ENCODE peak calls at places on chromosome X, in ten cellular contexts. S, I, Y, Q, P, Z, J, B, E and U are unnamed samples.

GRCh38 chrX:151920530-151920929 is 7.8 kb downstream of the MAGEA4 start:
- DNase-seq in S (no peak), I (no peak), Y (no peak), Q (no peak), P (no peak), Z (no peak), J (no peak), B (no peak), E (no peak), U (no peak)

GRCh38 chrX:149365552-149365951 is 139.6 kb downstream of the IDS start:
- DNase-seq in S (no peak), I (no peak), Y (no peak), Q (no peak), P (no peak), Z (no peak), J (no peak), B (no peak), E (no peak), U (no peak)

GRCh38 chrX:56564182-56564885 is 907 bp downstream of the UBQLN2 start:
- DNase-seq in S (peak), I (peak), Y (no peak), Q (peak), P (no peak), Z (no peak), J (no peak), B (peak), E (peak), U (peak)

GRCh38 chrX:123504047-123504446 is 228.8 kb downstream of the THOC2 start:
- DNase-seq in S (no peak), I (no peak), Y (no peak), Q (no peak), P (no peak), Z (no peak), J (no peak), B (peak), E (no peak), U (no peak)

GRCh38 chrX:47030339-47030738 is 47.9 kb upstream of the RGN start:
- DNase-seq in S (no peak), I (peak), Y (peak), Q (no peak), P (no peak), Z (no peak), J (peak), B (peak), E (peak), U (no peak)

GRCh38 chrX:71938371-71938770 is 27.7 kb downstream of the NHSL2 start:
- DNase-seq in S (no peak), I (no peak), Y (no peak), Q (no peak), P (no peak), Z (no peak), J (no peak), B (peak), E (no peak), U (no peak)

GRCh38 chrX:2967998-2968909 is 38.1 kb upstream of the ARSH start:
- DNase-seq in S (peak), I (no peak), Y (no peak), Q (no peak), P (no peak), Z (no peak), J (no peak), B (peak), E (no peak), U (no peak)

GRCh38 chrX:106791495-106791894 is 11.0 kb upstream of the TBC1D8B start:
- DNase-seq in S (no peak), I (no peak), Y (no peak), Q (no peak), P (no peak), Z (no peak), J (no peak), B (no peak), E (peak), U (no peak)

GRCh38 chrX:133994576-133994975 is 9.2 kb upstream of the GPC3 start:
- DNase-seq in S (no peak), I (no peak), Y (no peak), Q (no peak), P (no peak), Z (no peak), J (no peak), B (no peak), E (no peak), U (no peak)

GRCh38 chrX:36334508-36335015 is 415.0 kb downstream of the CFAP47 start:
- DNase-seq in S (no peak), I (no peak), Y (no peak), Q (no peak), P (no peak), Z (no peak), J (no peak), B (no peak), E (no peak), U (no peak)

GRCh38 chrX:134453631-134454030 is 6.3 kb upstream of the HPRT1 start:
- DNase-seq in S (peak), I (no peak), Y (no peak), Q (no peak), P (no peak), Z (no peak), J (no peak), B (no peak), E (no peak), U (no peak)

GRCh38 chrX:21905209-21905735 is 35.2 kb upstream of the SMS start:
- DNase-seq in S (no peak), I (no peak), Y (no peak), Q (no peak), P (no peak), Z (no peak), J (no peak), B (no peak), E (no peak), U (no peak)

GRCh38 chrX:154607370-154607769 is 11.7 kb downstream of the CTAG1B start:
- DNase-seq in S (no peak), I (peak), Y (no peak), Q (no peak), P (no peak), Z (no peak), J (no peak), B (no peak), E (peak), U (no peak)

GRCh38 chrX:103124284-103124683 is 31.3 kb upstream of the NXF3 start:
- DNase-seq in S (no peak), I (no peak), Y (no peak), Q (no peak), P (no peak), Z (no peak), J (no peak), B (no peak), E (no peak), U (no peak)

GRCh38 chrX:123267220-123267619 is 83.1 kb downstream of the GRIA3 start:
- DNase-seq in S (no peak), I (no peak), Y (no peak), Q (no peak), P (no peak), Z (no peak), J (no peak), B (no peak), E (no peak), U (no peak)

GRCh38 chrX:3461824-3462508 is 115.5 kb upstream of the MXRA5 start:
- DNase-seq in S (no peak), I (no peak), Y (no peak), Q (no peak), P (no peak), Z (no peak), J (no peak), B (peak), E (no peak), U (no peak)

GRCh38 chrX:308821-309520 is 9.6 kb downstream of the GTPBP6 start:
- DNase-seq in S (no peak), I (no peak), Y (no peak), Q (no peak), P (no peak), Z (no peak), J (no peak), B (no peak), E (no peak), U (no peak)

GRCh38 chrX:134803551-134804183 is 145.4 kb upstream of the PLAC1 start:
- DNase-seq in S (no peak), I (no peak), Y (no peak), Q (no peak), P (no peak), Z (no peak), J (no peak), B (no peak), E (no peak), U (no peak)

GRCh38 chrX:78064152-78064551 is 39.9 kb upstream of the PGK1 start:
- DNase-seq in S (no peak), I (no peak), Y (no peak), Q (no peak), P (no peak), Z (no peak), J (no peak), B (no peak), E (no peak), U (no peak)

GRCh38 chrX:153744210-153745066 is 19.6 kb upstream of the PLXNB3 start:
- DNase-seq in S (no peak), I (peak), Y (no peak), Q (no peak), P (no peak), Z (no peak), J (no peak), B (no peak), E (peak), U (no peak)